ENCODE peak calls at places on chromosomes 4 and X, in nine cellular contexts. J is GM23248, Z is lower lobe of right lung, A is epithelial cell of esophagus, O is cardiac muscle cell, T is mammary epithelial cell, G is adipocyte, E is cardiac fibroblast, P is uterus. S is an unnamed sample.
A peak's percentile ranks its signal among the peaks of the same experiment; 100 is the strongest.

GRCh38 chrX:55907968-55908607 is 190.5 kb downstream of the RRAGB start:
- DNase-seq in J (peak; percentile 56), Z (peak; percentile 69), O (peak; percentile 30), G (peak; percentile 6), E (peak; percentile 7), P (peak; percentile 57), T (peak; percentile 33), A (peak; percentile 55), S (peak; percentile 37)

GRCh38 chr4:85452073-85452764 is 22.7 kb upstream of the ARHGAP24 start:
- DNase-seq in P (no peak), T (no peak), J (no peak), A (no peak), Z (no peak), G (peak; percentile 11), O (no peak), E (no peak), S (no peak)

GRCh38 chrX:39850630-39851152 is 247.1 kb downstream of the BCOR start:
- DNase-seq in A (no peak), E (peak; percentile 68), O (peak; percentile 54), J (peak; percentile 52), Z (no peak), P (no peak), T (no peak), G (peak; percentile 43), S (peak; percentile 54)

GRCh38 chr4:183554346-183554686 is 49.5 kb downstream of the ING2 start:
- DNase-seq in A (no peak), Z (no peak), J (no peak), E (no peak), G (no peak), T (no peak), P (no peak), O (no peak), S (no peak)

GRCh38 chr4:40316782-40317635 is 18.1 kb upstream of the CHRNA9 start:
- DNase-seq in Z (no peak), T (peak; percentile 88), P (peak; percentile 59), J (peak; percentile 96), G (peak; percentile 93), O (peak; percentile 96), E (peak; percentile 96), A (peak; percentile 90), S (peak; percentile 95)

GRCh38 chr4:140252144-140252741 is 98.3 kb upstream of the MAML3 start:
- DNase-seq in P (peak; percentile 47), G (no peak), E (peak; percentile 25), A (peak; percentile 26), O (peak; percentile 27), Z (peak; percentile 49), J (no peak), T (no peak), S (no peak)

GRCh38 chr4:92339671-92340070 is 35.9 kb downstream of the GRID2 start:
- DNase-seq in O (peak; percentile 22), J (no peak), A (no peak), E (peak; percentile 2), T (no peak), G (no peak), P (no peak), Z (no peak), S (no peak)

GRCh38 chr4:120842046-120842445 is 80.5 kb downstream of the PRDM5 start:
- DNase-seq in E (peak; percentile 68), G (peak; percentile 59), J (peak; percentile 54), P (no peak), O (peak; percentile 61), Z (no peak), T (no peak), A (no peak), S (peak; percentile 69)

GRCh38 chr4:30721353-30722091 is 1.4 kb downstream of the PCDH7 start:
- DNase-seq in P (peak; percentile 53), T (peak; percentile 69), J (peak; percentile 37), O (peak; percentile 39), Z (no peak), G (peak; percentile 84), A (peak; percentile 64), E (peak; percentile 53), S (peak; percentile 54)

GRCh38 chrX:36436286-36436860 is 516.8 kb downstream of the CFAP47 start:
- DNase-seq in O (no peak), Z (no peak), A (no peak), J (no peak), E (no peak), P (no peak), T (no peak), G (no peak), S (no peak)

GRCh38 chr4:84495448-84496221 is 3.5 kb downstream of the NKX6-1 start:
- DNase-seq in P (no peak), E (no peak), J (no peak), G (no peak), T (no peak), A (no peak), O (no peak), Z (no peak), S (peak; percentile 30)

GRCh38 chr4:154124539-154125255 is 335.8 kb upstream of the SFRP2 start:
- DNase-seq in T (peak; percentile 96), E (peak; percentile 35), J (peak; percentile 96), O (peak; percentile 11), Z (no peak), A (peak; percentile 74), P (no peak), G (peak; percentile 52), S (peak; percentile 86)
- H3K4me3 ChIP-seq in T (no peak overlapping the region), E (no peak overlapping the region), J (no peak overlapping the region), O (no peak overlapping the region), Z (no peak overlapping the region), A (no peak overlapping the region), P (no peak overlapping the region), G (no peak overlapping the region), S (no peak overlapping the region)

GRCh38 chr4:93828830-93829530 is 427 bp downstream of the ATOH1 start:
- DNase-seq in P (no peak), A (peak; percentile 20), E (no peak), T (no peak), G (peak; percentile 23), J (peak; percentile 24), Z (peak; percentile 44), O (no peak), S (no peak)
- H3K4me3 ChIP-seq in P (peak overlapping the region; percentile 29), A (peak overlapping the region; percentile 27), E (no peak overlapping the region), T (peak overlapping the region; percentile 1), G (peak overlapping the region; percentile 63), J (peak overlapping the region; percentile 35), Z (peak overlapping the region; percentile 32), O (peak overlapping the region; percentile 37), S (peak overlapping the region; percentile 27)

GRCh38 chr4:39026096-39026495 is 6.1 kb downstream of the TMEM156 start:
- DNase-seq in O (no peak), P (no peak), J (no peak), Z (no peak), T (no peak), A (no peak), E (no peak), G (no peak), S (no peak)

GRCh38 chr4:39025552-39026085 is 6.6 kb downstream of the TMEM156 start:
- DNase-seq in P (no peak), O (peak; percentile 68), G (no peak), T (no peak), A (no peak), E (peak; percentile 79), J (peak; percentile 17), Z (no peak), S (peak; percentile 53)

GRCh38 chr4:39032218-39033085 is at the start of gene TMEM156:
- DNase-seq in T (peak; percentile 51), G (no peak), E (peak; percentile 52), Z (no peak), P (no peak), O (peak; percentile 47), J (peak; percentile 50), A (peak; percentile 75), S (peak; percentile 61)

GRCh38 chr4:39029752-39030694 is 2.2 kb downstream of the TMEM156 start:
- DNase-seq in G (no peak), E (no peak), P (no peak), J (no peak), O (no peak), A (no peak), Z (no peak), T (no peak), S (no peak)

GRCh38 chr4:39030726-39031125 is 1.5 kb downstream of the TMEM156 start:
- DNase-seq in G (peak; percentile 66), J (peak; percentile 35), T (no peak), E (peak; percentile 47), A (no peak), P (no peak), Z (no peak), O (peak; percentile 39), S (no peak)
- H3K4me3 ChIP-seq in G (no peak overlapping the region), J (no peak overlapping the region), T (no peak overlapping the region), E (no peak overlapping the region), A (no peak overlapping the region), P (no peak overlapping the region), Z (no peak overlapping the region), O (no peak overlapping the region), S (peak overlapping the region; percentile 4)

GRCh38 chrX:49270249-49270921 is 792 bp downstream of the PPP1R3F start:
- DNase-seq in P (no peak), O (peak; percentile 2), T (no peak), A (no peak), G (no peak), J (peak; percentile 19), Z (no peak), E (peak; percentile 5), S (no peak)
- H3K4me3 ChIP-seq in P (peak overlapping the region; percentile 58), O (peak overlapping the region; percentile 72), T (peak overlapping the region; percentile 65), A (peak overlapping the region; percentile 50), G (peak overlapping the region; percentile 84), J (peak overlapping the region; percentile 78), Z (peak overlapping the region; percentile 68), E (peak overlapping the region; percentile 59), S (peak overlapping the region; percentile 60)

GRCh38 chrX:519741-520140 is 110.8 kb upstream of the SHOX start:
- DNase-seq in J (no peak), T (no peak), E (no peak), A (no peak), G (no peak), P (no peak), O (no peak), Z (no peak), S (no peak)
- H3K4me3 ChIP-seq in J (no peak overlapping the region), T (no peak overlapping the region), E (no peak overlapping the region), A (no peak overlapping the region), G (no peak overlapping the region), P (no peak overlapping the region), O (no peak overlapping the region), Z (no peak overlapping the region), S (no peak overlapping the region)

DNA sequence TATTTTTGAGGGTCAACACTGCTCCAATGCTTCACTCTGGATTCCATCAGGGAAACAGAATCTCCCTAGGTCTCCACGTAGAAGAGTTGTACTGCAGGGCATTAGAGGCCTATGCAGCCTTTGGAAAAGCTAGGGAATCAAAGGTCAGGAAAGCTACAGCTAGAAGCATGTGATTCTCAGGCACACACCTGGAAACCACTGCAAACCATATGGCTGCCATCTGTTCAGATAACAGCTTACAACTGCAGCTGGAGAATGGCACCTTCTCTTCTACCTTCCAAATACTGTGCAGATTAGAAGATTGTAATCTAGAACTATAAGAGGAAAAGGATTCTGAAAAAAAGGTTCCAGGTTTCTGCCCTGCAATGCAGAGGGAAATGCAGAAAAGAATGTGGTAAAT is 60.6 kb downstream of the BTC start:
- DNase-seq in T (no peak), J (no peak), O (no peak), E (no peak), G (no peak), P (no peak), A (no peak), Z (no peak), S (no peak)
- H3K4me3 ChIP-seq in T (no peak overlapping the region), J (no peak overlapping the region), O (no peak overlapping the region), E (no peak overlapping the region), G (no peak overlapping the region), P (no peak overlapping the region), A (no peak overlapping the region), Z (no peak overlapping the region), S (no peak overlapping the region)

S was measured in astrocyte of the spinal cord.